ENCODE peak calls at places on chromosomes 3 and 15, in six cellular contexts. M is PC-3, W is neural progenitor cell, D is GM23248, Q is MM.1S, R is SK-N-SH. J is an unnamed sample.
A peak's percentile ranks its signal among the peaks of the same experiment; 100 is the strongest.

GRCh38 chr3:58041826-58042324 is 33.7 kb downstream of the FLNB start:
- DNase-seq in M (peak; percentile 31), W (peak; percentile 64), D (peak; percentile 63), Q (peak; percentile 88), R (no peak), J (peak; percentile 38)

GRCh38 chr3:169153614-169154013 is 509.9 kb downstream of the MECOM start:
- DNase-seq in M (no peak), W (no peak), D (no peak), Q (no peak), R (no peak), J (no peak)

GRCh38 chr15:91278956-91279355 is 178.9 kb downstream of the SV2B start:
- DNase-seq in M (no peak), W (no peak), D (no peak), Q (no peak), R (no peak), J (no peak)

GRCh38 chr3:45635475-45636256 is 41.1 kb downstream of the LIMD1 start:
- DNase-seq in M (peak; percentile 56), W (peak; percentile 23), D (peak; percentile 86), Q (no peak), R (no peak), J (peak; percentile 61)

GRCh38 chr3:140731440-140732119 is 53.7 kb downstream of the TRIM42 start:
- DNase-seq in M (no peak), W (no peak), D (no peak), Q (no peak), R (no peak), J (no peak)

GRCh38 chr3:170257145-170257544 is 34.9 kb downstream of the PRKCI start:
- DNase-seq in M (no peak), W (no peak), D (no peak), Q (peak; percentile 96), R (no peak), J (no peak)

GRCh38 chr3:122183521-122183892 is at the start of gene CASR:
- DNase-seq in M (no peak), W (peak; percentile 34), D (peak; percentile 15), Q (no peak), R (no peak), J (no peak)

GRCh38 chr3:69329897-69330296 is 56.0 kb downstream of the FRMD4B start:
- DNase-seq in M (no peak), W (no peak), D (peak; percentile 33), Q (no peak), R (no peak), J (no peak)

GRCh38 chr3:76470285-76470684 is 569.6 kb upstream of the ROBO2 start:
- DNase-seq in M (peak; percentile 46), W (no peak), D (peak; percentile 91), Q (no peak), R (no peak), J (no peak)

GRCh38 chr15:76196949-76197315 is 114.3 kb downstream of the ETFA start:
- DNase-seq in M (no peak), W (no peak), D (no peak), Q (no peak), R (peak; percentile 75), J (no peak)

GRCh38 chr3:87358066-87358465 is 81.7 kb upstream of the POU1F1 start:
- DNase-seq in M (peak; percentile 48), W (no peak), D (no peak), Q (no peak), R (no peak), J (no peak)

GRCh38 chr15:65416845-65417416 is 5.8 kb downstream of the IGDCC4 start:
- DNase-seq in M (no peak), W (peak; percentile 86), D (no peak), Q (no peak), R (no peak), J (no peak)

GRCh38 chr3:78506581-78507195 is 1261.1 kb downstream of the ROBO1 start:
- DNase-seq in M (peak; percentile 95), W (no peak), D (no peak), Q (no peak), R (no peak), J (peak; percentile 58)

GRCh38 chr15:41584636-41585139 is 25.7 kb downstream of the TYRO3 start:
- DNase-seq in M (no peak), W (no peak), D (peak; percentile 25), Q (no peak), R (no peak), J (no peak)
- H2AFZ ChIP-seq in M (peak overlapping the region; percentile 98), W (peak overlapping the region; percentile 74), D (peak overlapping the region; percentile 77), Q (no peak overlapping the region), R (peak overlapping the region; percentile 83), J (no peak overlapping the region)

DNA sequence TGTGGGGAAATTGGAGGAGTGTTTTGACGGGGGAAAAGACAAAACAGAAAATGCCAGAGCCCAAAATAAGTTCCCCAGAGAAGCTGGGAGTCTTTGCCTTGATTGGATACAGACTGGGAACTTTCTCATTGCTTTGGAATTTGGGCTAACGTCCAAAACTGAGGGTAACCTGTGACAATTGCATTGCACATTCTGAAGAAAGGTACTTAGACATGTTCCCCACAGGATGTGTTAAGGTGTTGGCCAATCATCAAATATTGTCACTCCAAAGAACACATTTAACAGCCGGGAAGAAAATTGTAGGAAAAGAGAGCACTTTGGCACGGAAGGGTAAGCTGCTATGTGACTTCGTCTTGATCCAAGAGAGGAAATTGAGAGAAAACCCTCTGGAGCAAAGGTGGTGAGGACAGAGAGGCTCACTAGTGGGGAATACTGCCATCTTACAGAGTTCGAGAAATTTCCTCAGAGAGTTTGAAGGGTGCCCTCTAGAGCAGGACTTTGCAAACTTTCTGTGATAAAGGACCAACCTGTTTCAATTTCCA is 619.5 kb upstream of the TBL1XR1 start:
- DNase-seq in M (peak; percentile 99), W (no peak), D (peak; percentile 55), Q (peak; percentile 15), R (no peak), J (peak; percentile 97)
- H3F3A ChIP-seq in M (no peaks in the 10 kb centered on the region), W (no peaks in the 10 kb centered on the region), D (peaks cover 9% of the 10 kb centered on the region), Q (no peaks in the 10 kb centered on the region), R (no peaks in the 10 kb centered on the region), J (peaks cover 27% of the 10 kb centered on the region)

GRCh38 chr3:52051444-52051843 is 4.9 kb downstream of the DUSP7 start:
- DNase-seq in M (no peak), W (no peak), D (no peak), Q (no peak), R (no peak), J (no peak)

GRCh38 chr3:52050571-52050970 is 5.8 kb downstream of the DUSP7 start:
- DNase-seq in M (no peak), W (no peak), D (no peak), Q (no peak), R (no peak), J (no peak)

GRCh38 chr3:52046914-52047239 is 9.5 kb downstream of the DUSP7 start:
- DNase-seq in M (no peak), W (no peak), D (no peak), Q (no peak), R (no peak), J (no peak)

GRCh38 chr3:52047295-52047960 is 8.9 kb downstream of the DUSP7 start:
- DNase-seq in M (peak; percentile 64), W (no peak), D (peak; percentile 17), Q (no peak), R (no peak), J (peak; percentile 52)

DNA sequence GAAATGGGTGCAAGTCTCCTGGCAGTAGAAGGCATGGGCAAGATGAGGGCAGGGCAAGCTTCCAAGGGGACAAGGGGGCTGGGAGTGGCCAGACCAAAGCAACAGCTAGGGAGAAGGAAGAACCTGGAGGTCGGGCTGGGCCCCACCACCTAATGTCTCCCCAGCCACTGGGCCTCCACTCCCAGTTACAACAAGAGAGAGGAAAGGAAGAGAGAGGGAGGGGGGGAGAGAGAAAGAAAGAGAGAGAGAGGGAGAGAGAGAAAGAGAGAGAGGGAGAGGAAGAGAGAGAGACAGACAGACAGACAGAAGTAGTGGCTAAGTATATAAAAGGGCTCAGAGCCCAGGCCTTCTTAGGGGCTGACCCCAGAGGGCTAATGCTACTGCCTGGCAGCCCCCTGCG is 6.9 kb downstream of the DUSP7 start:
- DNase-seq in M (no peak), W (no peak), D (no peak), Q (no peak), R (no peak), J (no peak)
- H3K27ac ChIP-seq in M (no peak overlapping the region), W (no peak overlapping the region), D (no peak overlapping the region), Q (no peak overlapping the region), R (peak overlapping the region; percentile 93), J (no peak overlapping the region)

DNA sequence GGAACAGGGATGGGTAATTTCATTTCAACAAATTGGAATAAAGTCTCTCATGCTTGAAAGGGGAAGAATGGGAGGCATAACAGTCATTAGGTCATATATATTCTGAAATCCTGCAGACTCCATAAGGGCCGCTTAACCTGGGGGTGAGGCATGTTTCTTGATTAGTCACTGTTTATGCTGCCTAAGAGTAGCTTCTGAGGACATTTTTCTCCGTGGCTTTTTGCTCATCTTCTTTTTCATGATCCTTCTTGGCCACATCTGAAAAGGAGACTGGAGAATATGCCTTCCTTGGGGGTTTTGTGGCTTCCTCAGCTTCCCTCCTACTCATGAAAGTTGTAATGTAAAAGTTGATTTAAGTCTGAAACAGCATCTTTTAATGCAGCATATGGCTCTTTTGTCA is 20.0 kb upstream of the CFAP20DC start:
- DNase-seq in M (no peak), W (no peak), D (no peak), Q (no peak), R (no peak), J (no peak)
- H2AFZ ChIP-seq in M (no peak overlapping the region), W (no peak overlapping the region), D (no peak overlapping the region), Q (no peak overlapping the region), R (no peak overlapping the region), J (no peak overlapping the region)

GRCh38 chr3:39407773-39408492 is 1.4 kb downstream of the RPSA start:
- DNase-seq in M (no peak), W (no peak), D (peak; percentile 38), Q (no peak), R (no peak), J (no peak)

GRCh38 chr3:39408493-39409372 is 2.2 kb downstream of the RPSA start:
- DNase-seq in M (no peak), W (no peak), D (no peak), Q (no peak), R (no peak), J (no peak)

GRCh38 chr3:39412668-39413260 is 6.2 kb downstream of the RPSA start:
- DNase-seq in M (no peak), W (no peak), D (no peak), Q (no peak), R (no peak), J (no peak)

GRCh38 chr3:39409514-39410136 is 3.1 kb downstream of the RPSA start:
- DNase-seq in M (no peak), W (no peak), D (no peak), Q (no peak), R (no peak), J (no peak)

GRCh38 chr3:39410893-39411292 is 4.4 kb downstream of the RPSA start:
- DNase-seq in M (no peak), W (no peak), D (no peak), Q (no peak), R (no peak), J (no peak)
- H3F3A ChIP-seq in M (peaks cover 22% of the 10 kb centered on the region), W (peaks cover 81% of the 10 kb centered on the region), D (peaks cover 84% of the 10 kb centered on the region), Q (peaks cover 75% of the 10 kb centered on the region), R (peaks cover 78% of the 10 kb centered on the region), J (peaks cover 94% of the 10 kb centered on the region)

DNA sequence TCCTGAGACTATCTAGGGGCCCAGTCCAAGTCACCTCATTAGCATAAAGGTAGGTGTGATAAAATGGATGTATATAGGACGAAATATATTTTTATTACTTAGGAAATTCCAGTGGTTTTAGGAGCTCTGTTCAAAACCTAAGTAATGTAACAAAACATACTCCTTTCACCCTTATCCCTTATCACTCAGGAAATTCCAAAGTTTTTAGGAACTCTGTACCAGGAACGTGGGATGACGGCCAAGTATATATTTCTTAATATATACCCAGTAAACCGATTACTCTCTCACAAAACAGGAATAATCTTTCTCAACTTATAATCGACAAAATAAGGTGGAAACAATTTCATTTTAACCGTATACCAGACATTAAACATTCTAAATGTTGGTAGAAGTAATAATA is 195.7 kb downstream of the ZPLD1 start:
- DNase-seq in M (no peak), W (no peak), D (no peak), Q (no peak), R (no peak), J (no peak)
- H3K27ac ChIP-seq in M (no peak overlapping the region), W (no peak overlapping the region), D (no peak overlapping the region), Q (no peak overlapping the region), R (no peak overlapping the region), J (no peak overlapping the region)

GRCh38 chr3:181622365-181622764 is 89.4 kb upstream of the SOX2 start:
- DNase-seq in M (peak; percentile 54), W (no peak), D (peak; percentile 8), Q (peak; percentile 49), R (no peak), J (no peak)
- H2AFZ ChIP-seq in M (no peak overlapping the region), W (no peak overlapping the region), D (no peak overlapping the region), Q (no peak overlapping the region), R (peak overlapping the region; percentile 70), J (no peak overlapping the region)

J was measured in PC-9.